ENCODE peak calls at places on chromosomes 3 and 15, in nine cellular contexts. U is activated B cell treated with CpG ODN at 0.5 μM for 24 hours, J is neural crest cell, A is epithelial cell of esophagus, Z is endodermal cell, H is mesothelial cell of epicardium, S is HCT116, G is choroid plexus epithelial cell, T is ovary. I is an unnamed sample.
A peak's percentile ranks its signal among the peaks of the same experiment; 100 is the strongest.

GRCh38 chr3:105518806-105519418 is 152.2 kb downstream of the ALCAM start:
- DNase-seq in U (no peak), J (no peak), A (peak; percentile 77), Z (peak; percentile 53), H (no peak), S (peak; percentile 54), G (peak; percentile 81), T (no peak), I (peak; percentile 10)

GRCh38 chr15:57237282-57237642 is 139.0 kb upstream of the CGNL1 start:
- DNase-seq in U (no peak), J (no peak), A (no peak), Z (no peak), H (no peak), S (no peak), G (no peak), T (no peak), I (no peak)

GRCh38 chr3:16290007-16290826 is 25.2 kb downstream of the OXNAD1 start:
- DNase-seq in U (no peak), J (peak; percentile 23), A (peak; percentile 62), Z (peak; percentile 71), H (peak; percentile 44), S (peak; percentile 24), G (peak; percentile 81), T (peak; percentile 55), I (no peak)

GRCh38 chr15:90221251-90221900 is 12.4 kb downstream of the CIB1 start:
- DNase-seq in U (no peak), J (peak; percentile 32), A (peak; percentile 62), Z (peak; percentile 91), H (no peak), S (no peak), G (peak; percentile 87), T (peak; percentile 84), I (peak; percentile 37)

GRCh38 chr3:192253138-192253537 is 474.2 kb downstream of the FGF12 start:
- DNase-seq in U (no peak), J (no peak), A (peak; percentile 11), Z (no peak), H (no peak), S (no peak), G (no peak), T (no peak), I (no peak)

GRCh38 chr15:67178569-67179210 is 75.8 kb downstream of the AAGAB start:
- DNase-seq in U (no peak), J (no peak), A (peak; percentile 84), Z (no peak), H (peak; percentile 55), S (no peak), G (peak; percentile 99), T (peak; percentile 45), I (no peak)

GRCh38 chr3:2851835-2852234 is 258.3 kb downstream of the IL5RA start:
- DNase-seq in U (no peak), J (no peak), A (no peak), Z (no peak), H (no peak), S (no peak), G (no peak), T (no peak), I (no peak)

GRCh38 chr15:68418611-68419161 is 13.3 kb downstream of the ITGA11 start:
- DNase-seq in U (peak; percentile 1), J (no peak), A (no peak), Z (peak; percentile 42), H (peak; percentile 36), S (no peak), G (peak; percentile 77), T (no peak), I (no peak)

GRCh38 chr15:81091889-81092558 is 42.0 kb upstream of the CFAP161 start:
- DNase-seq in U (no peak), J (no peak), A (peak; percentile 79), Z (no peak), H (no peak), S (peak; percentile 86), G (peak; percentile 98), T (peak; percentile 20), I (no peak)

GRCh38 chr3:89314454-89314853 is 207.0 kb downstream of the EPHA3 start:
- DNase-seq in U (no peak), J (no peak), A (peak; percentile 76), Z (peak; percentile 49), H (no peak), S (no peak), G (peak; percentile 81), T (no peak), I (no peak)

GRCh38 chr15:67531379-67532059 is 10.6 kb downstream of the C15orf61 start:
- DNase-seq in U (no peak), J (no peak), A (peak; percentile 71), Z (no peak), H (no peak), S (no peak), G (peak; percentile 18), T (no peak), I (no peak)

GRCh38 chr3:108494862-108495531 is 15.4 kb downstream of the MYH15 start:
- DNase-seq in U (no peak), J (no peak), A (no peak), Z (no peak), H (no peak), S (no peak), G (peak; percentile 21), T (no peak), I (no peak)

GRCh38 chr15:52331490-52332240 is 36.1 kb upstream of the MYO5C start:
- DNase-seq in U (no peak), J (no peak), A (peak; percentile 75), Z (peak; percentile 53), H (no peak), S (peak; percentile 10), G (peak; percentile 80), T (no peak), I (no peak)

DNA sequence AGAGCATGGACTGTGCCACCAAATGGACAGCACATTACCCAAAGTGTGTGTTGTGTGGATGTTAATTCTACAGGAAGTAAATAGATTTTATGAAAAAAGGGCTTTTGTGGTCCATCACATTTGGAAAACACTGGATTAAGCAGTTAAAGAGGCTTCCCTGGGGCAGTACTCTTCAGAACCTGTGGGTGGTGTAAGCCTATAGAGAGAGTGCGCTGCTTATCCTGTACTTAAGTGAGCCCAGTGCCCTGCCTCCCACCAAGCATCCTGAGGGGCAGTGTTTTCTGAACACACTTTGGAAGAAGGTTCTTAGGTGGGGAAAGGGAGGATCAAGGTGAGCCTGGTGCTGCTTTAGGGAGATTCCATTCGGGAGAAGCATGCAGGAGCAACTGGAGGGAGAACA is 10.9 kb downstream of the TTLL3 start:
- DNase-seq in U (no peak), J (no peak), A (peak; percentile 39), Z (peak; percentile 74), H (no peak), S (no peak), G (peak; percentile 71), T (no peak), I (no peak)
- TF ChIP-seq CTCF in U (no peak), J (peak; percentile 50), A (peak; percentile 50), Z (peak; percentile 79), H (no peak), S (peak; percentile 60), G (peak; percentile 68), T (no peak), I (peak; percentile 44)

GRCh38 chr15:73078722-73079121 is 26.5 kb downstream of the NEO1 start:
- DNase-seq in U (no peak), J (no peak), A (peak; percentile 71), Z (no peak), H (no peak), S (no peak), G (peak; percentile 80), T (no peak), I (no peak)

GRCh38 chr15:73078291-73078690 is 26.0 kb downstream of the NEO1 start:
- DNase-seq in U (no peak), J (no peak), A (no peak), Z (no peak), H (no peak), S (no peak), G (no peak), T (no peak), I (no peak)

GRCh38 chr15:73079570-73079969 is 27.3 kb downstream of the NEO1 start:
- DNase-seq in U (no peak), J (no peak), A (no peak), Z (no peak), H (no peak), S (no peak), G (peak; percentile 2), T (no peak), I (no peak)

GRCh38 chr15:73082719-73083275 is 30.5 kb downstream of the NEO1 start:
- DNase-seq in U (no peak), J (no peak), A (no peak), Z (no peak), H (no peak), S (no peak), G (peak; percentile 2), T (no peak), I (no peak)

GRCh38 chr15:73081321-73081958 is 29.2 kb downstream of the NEO1 start:
- DNase-seq in U (no peak), J (peak; percentile 1), A (peak; percentile 68), Z (no peak), H (no peak), S (peak; percentile 54), G (peak; percentile 83), T (no peak), I (no peak)
- TF ChIP-seq CTCF in U (no peak), J (peak; percentile 85), A (peak; percentile 68), Z (peak; percentile 78), H (peak; percentile 86), S (peak; percentile 69), G (peak; percentile 71), T (peak; percentile 66), I (peak; percentile 68)

DNA sequence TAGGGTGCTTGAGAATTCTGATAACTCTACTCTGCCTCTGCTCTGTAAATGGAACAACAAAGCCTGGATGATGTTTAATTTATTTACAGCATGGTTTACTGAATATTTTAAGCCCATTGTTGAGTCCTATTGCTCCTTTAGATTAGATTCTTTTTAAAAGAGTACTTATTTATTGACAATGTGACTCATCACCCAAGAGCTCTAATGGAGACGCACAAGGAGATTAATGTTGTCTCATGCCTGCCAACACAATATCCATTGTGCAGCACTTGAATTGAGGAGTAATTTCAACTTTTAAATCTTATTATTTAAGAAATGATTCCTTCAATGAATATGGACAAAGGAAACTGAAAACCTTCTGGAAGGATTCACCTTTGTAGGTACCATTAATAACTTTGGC is 691.4 kb downstream of the ZBBX start:
- DNase-seq in U (no peak), J (no peak), A (peak; percentile 14), Z (no peak), H (no peak), S (no peak), G (no peak), T (no peak), I (no peak)
- TF ChIP-seq CTCF in U (no peak), J (no peak), A (no peak), Z (no peak), H (no peak), S (no peak), G (no peak), T (no peak), I (no peak)

DNA sequence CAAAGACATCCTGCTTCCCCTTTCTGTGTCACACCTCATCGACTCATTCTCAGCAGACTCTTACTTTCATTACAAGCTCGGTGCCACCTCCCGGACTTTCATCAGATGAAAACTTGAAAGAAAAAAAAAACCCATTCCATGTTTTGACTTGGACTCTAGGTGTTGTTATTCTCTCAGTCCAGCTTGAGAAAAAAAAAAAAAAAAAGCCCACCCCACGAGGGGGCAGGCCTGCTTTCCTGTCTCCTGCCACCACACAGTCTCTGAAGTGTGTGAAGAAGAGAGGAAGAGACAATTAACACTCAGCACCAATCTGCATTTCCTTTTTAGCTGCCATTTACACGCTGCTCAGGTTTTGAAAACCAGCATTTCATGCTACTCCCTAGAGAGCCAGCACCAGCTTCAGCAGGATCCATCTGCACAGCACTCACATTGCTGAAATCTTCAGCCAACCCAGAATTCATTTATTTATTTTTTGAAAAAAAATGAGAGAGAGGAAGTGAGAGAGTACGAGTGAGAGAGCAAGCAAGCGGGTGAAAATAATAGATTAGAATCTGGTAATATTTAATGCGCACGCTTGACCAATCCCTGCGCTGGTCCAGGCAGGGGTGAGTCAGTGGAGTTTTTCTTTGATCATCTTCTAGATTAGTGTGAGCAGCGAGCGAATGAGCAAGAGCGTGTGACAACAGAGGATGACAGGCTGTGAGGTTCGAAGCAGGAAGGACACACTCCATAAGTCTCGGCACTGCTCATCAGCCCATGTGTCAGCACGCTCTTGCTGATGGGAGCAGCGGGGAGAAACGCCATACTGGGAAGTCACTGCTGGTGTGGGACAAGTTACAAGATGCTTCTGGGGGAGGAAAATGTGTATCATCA is 23.5 kb downstream of the ZNF80 start:
- DNase-seq in U (peak; percentile 64), J (no peak), A (peak; percentile 29), Z (peak; percentile 78), H (no peak), S (no peak), G (peak; percentile 73), T (no peak), I (no peak)
- TF ChIP-seq CTCF in U (no peak), J (no peak), A (no peak), Z (peak; percentile 38), H (no peak), S (no peak), G (peak; percentile 28), T (no peak), I (no peak)

I was measured in progenitor cell of endocrine pancreas.